ENCODE peak calls at places on chromosome 11, in seven cellular contexts. R, B, H, M, V, L and G are unnamed samples.

GRCh38 chr11:120929664-120930154 is 94.2 kb upstream of the TBCEL start:
- DNase-seq in B (no peak), L (no peak), H (peak), R (no peak), V (peak), M (peak), G (no peak)

GRCh38 chr11:19187880-19188279 is 13.9 kb downstream of the CSRP3 start:
- DNase-seq in M (no peak), L (no peak), H (no peak), B (no peak), R (no peak), V (no peak), G (no peak)

GRCh38 chr11:76787911-76788596 is 4.9 kb downstream of the TSKU start:
- DNase-seq in L (no peak), R (no peak), H (peak), B (no peak), M (no peak), V (peak), G (no peak)

GRCh38 chr11:130400793-130401483 is 27.5 kb downstream of the ADAMTS8 start:
- DNase-seq in L (no peak), V (no peak), B (no peak), M (no peak), R (peak), H (peak), G (no peak)

GRCh38 chr11:123214396-123214795 is 19.3 kb upstream of the CLMP start:
- DNase-seq in V (no peak), H (no peak), B (no peak), R (no peak), M (no peak), L (no peak), G (no peak)

GRCh38 chr11:10654211-10655150 is 39.1 kb downstream of the IRAG1 start:
- DNase-seq in M (peak), R (no peak), H (peak), B (no peak), L (no peak), V (peak), G (no peak)

GRCh38 chr11:68340003-68340767 is 27.8 kb downstream of the LRP5 start:
- DNase-seq in B (no peak), L (no peak), R (no peak), V (no peak), M (peak), H (no peak), G (no peak)

GRCh38 chr11:100849009-100849913 is 162.2 kb downstream of the ARHGAP42 start:
- DNase-seq in R (peak), L (no peak), B (no peak), H (peak), M (no peak), V (no peak), G (no peak)

GRCh38 chr11:45237666-45238348 is 48.3 kb downstream of the SYT13 start:
- DNase-seq in R (no peak), L (no peak), H (no peak), M (no peak), B (no peak), V (no peak), G (no peak)

GRCh38 chr11:45232341-45233080 is 53.6 kb downstream of the SYT13 start:
- DNase-seq in M (no peak), V (no peak), H (no peak), B (no peak), L (no peak), R (no peak), G (no peak)

GRCh38 chr11:45234306-45235006 is 51.7 kb downstream of the SYT13 start:
- DNase-seq in H (no peak), V (no peak), M (no peak), B (no peak), L (no peak), R (no peak), G (no peak)

GRCh38 chr11:45233121-45233803 is 52.9 kb downstream of the SYT13 start:
- DNase-seq in L (peak), M (peak), H (peak), R (no peak), V (peak), B (peak), G (no peak)

DNA sequence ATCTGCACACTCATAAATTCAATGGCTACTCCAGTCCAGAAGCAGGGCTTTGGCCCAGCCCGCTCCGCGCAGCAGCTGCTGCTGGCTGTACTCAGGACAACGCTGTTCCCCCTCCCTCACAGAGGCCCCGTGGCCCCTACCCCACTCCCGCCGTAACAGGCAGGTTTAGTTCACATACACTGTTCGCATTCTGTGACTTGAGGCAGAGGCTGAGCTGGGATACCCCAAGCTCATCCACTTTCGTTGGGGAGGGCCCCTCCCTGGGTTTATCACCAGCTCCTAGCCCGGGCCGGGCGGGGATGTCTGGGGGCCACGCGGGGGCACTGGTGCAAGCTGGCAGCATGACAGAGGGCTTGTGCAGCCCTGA is 52.4 kb downstream of the SYT13 start:
- DNase-seq in L (no peak), H (no peak), V (no peak), B (no peak), M (no peak), R (no peak), G (no peak)
- TF ChIP-seq CTCF in L (no peak), H (no peak), V (peak), B (no peak), M (no peak), R (no peak), G (no peak)

GRCh38 chr11:62546937-62547625 is 475 bp upstream of the AHNAK start:
- DNase-seq in B (no peak), R (no peak), V (no peak), L (no peak), H (peak), M (no peak), G (no peak)

GRCh38 chr11:62544521-62545436 is 1.8 kb downstream of the AHNAK start:
- DNase-seq in B (no peak), L (no peak), V (no peak), M (no peak), H (no peak), R (no peak), G (no peak)

GRCh38 chr11:62546244-62546936 is at the start of gene AHNAK:
- DNase-seq in V (peak), B (peak), L (peak), R (no peak), H (peak), M (no peak), G (no peak)

GRCh38 chr11:62543680-62544444 is 2.7 kb downstream of the AHNAK start:
- DNase-seq in M (no peak), L (no peak), R (no peak), B (no peak), H (no peak), V (no peak), G (no peak)

GRCh38 chr11:62545437-62546243 is 966 bp downstream of the AHNAK start:
- DNase-seq in V (peak), L (peak), B (peak), M (no peak), H (peak), R (peak), G (peak)
- TF ChIP-seq CTCF in V (no peak), L (no peak), B (no peak), M (no peak), H (no peak), R (peak), G (peak)

GRCh38 chr11:31233425-31233824 is 136.1 kb downstream of the DCDC1 start:
- DNase-seq in R (no peak), V (no peak), L (no peak), B (no peak), H (no peak), M (no peak), G (no peak)
- TF ChIP-seq CTCF in R (no peak), V (peak), L (no peak), B (no peak), H (no peak), M (peak), G (peak)

DNA sequence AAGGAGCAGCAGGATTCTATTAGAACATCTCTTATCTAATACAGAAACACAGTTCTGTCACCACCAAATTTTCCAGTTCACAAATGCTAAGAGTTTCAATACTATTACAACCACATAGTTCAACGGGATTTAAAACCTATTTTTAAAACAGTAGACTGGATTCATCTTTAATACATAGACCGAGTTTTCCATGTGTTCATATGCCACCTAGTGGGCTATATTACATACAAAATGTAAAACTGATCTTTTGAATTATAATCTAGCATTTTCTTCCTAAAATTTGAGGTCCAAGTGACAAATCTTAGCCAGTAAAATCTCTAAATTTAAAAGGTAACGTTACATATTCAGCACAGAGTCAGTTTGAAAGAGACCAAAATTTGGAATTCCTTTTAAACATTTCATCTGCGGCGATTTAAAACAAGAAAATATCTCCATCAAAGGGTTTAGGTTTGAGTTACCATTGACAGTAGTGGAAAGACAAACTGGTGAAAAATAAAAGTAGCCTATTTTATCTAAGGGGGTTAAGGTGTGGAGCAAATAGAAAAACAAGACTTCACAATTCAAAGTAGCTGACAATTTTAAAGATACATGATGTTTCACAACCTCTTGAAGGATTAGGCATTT is 269.3 kb upstream of the MPPED2 start:
- DNase-seq in L (no peak), V (peak), M (peak), R (no peak), B (no peak), H (peak), G (no peak)
- TF ChIP-seq CTCF in L (no peak), V (peak), M (peak), R (no peak), B (peak), H (no peak), G (peak)